ENCODE peak calls at places on chromosomes 1 and 21, in four cellular contexts. One of them, this sample, is unnamed.

GRCh38 chr1:113895961-113896360 is 8.6 kb upstream of the BCL2L15 start:
- DNase-seq in transverse colon: no peak
- DNase-seq in progenitor cell of endocrine pancreas: no peak
- DNase-seq in fibroblast of lung: no peak
- DNase-seq in this sample: no peak

GRCh38 chr1:41850029-41850428 is 68.7 kb downstream of the HIVEP3 start:
- DNase-seq in fibroblast of lung: no peak
- DNase-seq in transverse colon: no peak
- DNase-seq in progenitor cell of endocrine pancreas: no peak
- DNase-seq in this sample: no peak

GRCh38 chr1:160045653-160046052 is 13.9 kb upstream of the PIGM start:
- DNase-seq in fibroblast of lung: no peak
- DNase-seq in progenitor cell of endocrine pancreas: no peak
- DNase-seq in transverse colon: no peak
- DNase-seq in this sample: no peak

GRCh38 chr1:208652300-208653160 is 408.3 kb upstream of the PLXNA2 start:
- DNase-seq in fibroblast of lung: peak; percentile 81
- DNase-seq in progenitor cell of endocrine pancreas: peak; percentile 23
- DNase-seq in transverse colon: peak; percentile 53
- DNase-seq in this sample: peak; percentile 46

GRCh38 chr1:50967416-50968020 is 2.5 kb upstream of the CDKN2C start:
- DNase-seq in fibroblast of lung: peak; percentile 33
- DNase-seq in transverse colon: no peak
- DNase-seq in progenitor cell of endocrine pancreas: no peak
- DNase-seq in this sample: no peak

GRCh38 chr1:41599912-41600311 is 115.4 kb upstream of the EDN2 start:
- DNase-seq in progenitor cell of endocrine pancreas: no peak
- DNase-seq in transverse colon: no peak
- DNase-seq in fibroblast of lung: peak; percentile 54
- DNase-seq in this sample: peak; percentile 16

GRCh38 chr1:213303286-213303685 is 252.2 kb downstream of the RPS6KC1 start:
- DNase-seq in transverse colon: no peak
- DNase-seq in fibroblast of lung: peak; percentile 8
- DNase-seq in progenitor cell of endocrine pancreas: no peak
- DNase-seq in this sample: no peak

GRCh38 chr1:24390924-24391782 is 22.4 kb downstream of the STPG1 start:
- DNase-seq in progenitor cell of endocrine pancreas: peak; percentile 56
- DNase-seq in fibroblast of lung: peak; percentile 90
- DNase-seq in transverse colon: peak; percentile 81
- DNase-seq in this sample: peak; percentile 72

GRCh38 chr1:200432586-200432985 is 22.8 kb upstream of the ZNF281 start:
- DNase-seq in fibroblast of lung: no peak
- DNase-seq in transverse colon: no peak
- DNase-seq in progenitor cell of endocrine pancreas: no peak
- DNase-seq in this sample: no peak

GRCh38 chr1:62962014-62962793 is 178.3 kb downstream of the ATG4C start:
- DNase-seq in transverse colon: no peak
- DNase-seq in progenitor cell of endocrine pancreas: no peak
- DNase-seq in fibroblast of lung: no peak
- DNase-seq in this sample: no peak

GRCh38 chr1:79079770-79080169 is 73.2 kb upstream of the ADGRL4 start:
- DNase-seq in progenitor cell of endocrine pancreas: no peak
- DNase-seq in transverse colon: no peak
- DNase-seq in fibroblast of lung: peak; percentile 92
- DNase-seq in this sample: peak; percentile 23

GRCh38 chr1:35605882-35606182 is 32.7 kb downstream of the TFAP2E start:
- DNase-seq in transverse colon: no peak
- DNase-seq in fibroblast of lung: no peak
- DNase-seq in progenitor cell of endocrine pancreas: no peak
- DNase-seq in this sample: no peak

GRCh38 chr1:209652121-209652742 is at the start of gene LAMB3:
- DNase-seq in transverse colon: peak; percentile 93
- DNase-seq in progenitor cell of endocrine pancreas: no peak
- DNase-seq in fibroblast of lung: no peak
- DNase-seq in this sample: peak; percentile 95

GRCh38 chr1:6258675-6259074 is 2.2 kb downstream of the GPR153 start:
- DNase-seq in progenitor cell of endocrine pancreas: no peak
- DNase-seq in fibroblast of lung: no peak
- DNase-seq in transverse colon: peak; percentile 56
- DNase-seq in this sample: no peak

GRCh38 chr1:111864862-111865261 is 109.2 kb downstream of the DDX20 start:
- DNase-seq in progenitor cell of endocrine pancreas: no peak
- DNase-seq in transverse colon: no peak
- DNase-seq in fibroblast of lung: no peak
- DNase-seq in this sample: no peak

GRCh38 chr1:114075082-114075481 is 78.6 kb downstream of the SYT6 start:
- DNase-seq in transverse colon: no peak
- DNase-seq in fibroblast of lung: no peak
- DNase-seq in progenitor cell of endocrine pancreas: no peak
- DNase-seq in this sample: no peak

GRCh38 chr1:181152892-181153633 is 64.6 kb downstream of the IER5 start:
- DNase-seq in progenitor cell of endocrine pancreas: no peak
- DNase-seq in fibroblast of lung: peak; percentile 94
- DNase-seq in transverse colon: peak; percentile 74
- DNase-seq in this sample: no peak

GRCh38 chr1:155091071-155092051 is 12.7 kb downstream of the EFNA3 start:
- DNase-seq in transverse colon: peak; percentile 84
- DNase-seq in progenitor cell of endocrine pancreas: peak; percentile 92
- DNase-seq in fibroblast of lung: peak; percentile 61
- DNase-seq in this sample: peak; percentile 91

GRCh38 chr1:93552751-93553455 is 105.0 kb downstream of the FNBP1L start:
- DNase-seq in fibroblast of lung: peak; percentile 57
- DNase-seq in transverse colon: no peak
- DNase-seq in progenitor cell of endocrine pancreas: no peak
- DNase-seq in this sample: peak; percentile 36

GRCh38 chr1:229479660-229480399 is 28.3 kb downstream of the NUP133 start:
- DNase-seq in transverse colon: no peak
- DNase-seq in fibroblast of lung: no peak
- DNase-seq in progenitor cell of endocrine pancreas: no peak
- DNase-seq in this sample: no peak

GRCh38 chr21:16193758-16194606 is 464.2 kb downstream of the USP25 start:
- DNase-seq in progenitor cell of endocrine pancreas: no peak
- DNase-seq in transverse colon: peak; percentile 12
- DNase-seq in fibroblast of lung: peak; percentile 87
- DNase-seq in this sample: peak; percentile 21

GRCh38 chr1:94285026-94285654 is 47.8 kb upstream of the ARHGAP29 start:
- DNase-seq in progenitor cell of endocrine pancreas: no peak
- DNase-seq in fibroblast of lung: no peak
- DNase-seq in transverse colon: no peak
- DNase-seq in this sample: no peak

GRCh38 chr1:161088587-161089110 is 709 bp downstream of the NECTIN4 start:
- DNase-seq in progenitor cell of endocrine pancreas: no peak
- DNase-seq in transverse colon: no peak
- DNase-seq in fibroblast of lung: no peak
- DNase-seq in this sample: peak; percentile 62

GRCh38 chr1:106972074-106972473 is 84.4 kb upstream of the PRMT6 start:
- DNase-seq in progenitor cell of endocrine pancreas: no peak
- DNase-seq in transverse colon: no peak
- DNase-seq in fibroblast of lung: no peak
- DNase-seq in this sample: no peak

GRCh38 chr1:201126832-201127754 is at the start of gene ASCL5:
- DNase-seq in progenitor cell of endocrine pancreas: no peak
- DNase-seq in fibroblast of lung: peak; percentile 34
- DNase-seq in transverse colon: peak; percentile 56
- DNase-seq in this sample: peak; percentile 80

GRCh38 chr1:93080424-93080823 is 1.3 kb downstream of the MTF2 start:
- DNase-seq in progenitor cell of endocrine pancreas: no peak
- DNase-seq in transverse colon: no peak
- DNase-seq in fibroblast of lung: peak; percentile 84
- DNase-seq in this sample: no peak

GRCh38 chr1:23370270-23370743 is 671 bp upstream of the ZNF436 start:
- DNase-seq in progenitor cell of endocrine pancreas: no peak
- DNase-seq in transverse colon: no peak
- DNase-seq in fibroblast of lung: no peak
- DNase-seq in this sample: no peak

GRCh38 chr1:35556494-35557117 is 597 bp downstream of the KIAA0319L start:
- DNase-seq in fibroblast of lung: no peak
- DNase-seq in transverse colon: no peak
- DNase-seq in progenitor cell of endocrine pancreas: no peak
- DNase-seq in this sample: no peak

GRCh38 chr1:193086342-193086741 is 18.9 kb downstream of the GLRX2 start:
- DNase-seq in transverse colon: no peak
- DNase-seq in progenitor cell of endocrine pancreas: no peak
- DNase-seq in fibroblast of lung: no peak
- DNase-seq in this sample: no peak

GRCh38 chr1:29044010-29044409 is 79.7 kb downstream of the TMEM200B start:
- DNase-seq in transverse colon: no peak
- DNase-seq in fibroblast of lung: no peak
- DNase-seq in progenitor cell of endocrine pancreas: no peak
- DNase-seq in this sample: no peak

GRCh38 chr1:65175171-65176070 is 27.4 kb downstream of the AK4 start:
- DNase-seq in fibroblast of lung: peak; percentile 82
- DNase-seq in progenitor cell of endocrine pancreas: no peak
- DNase-seq in transverse colon: no peak
- DNase-seq in this sample: no peak

GRCh38 chr1:38052750-38053415 is 6.3 kb upstream of the POU3F1 start:
- DNase-seq in transverse colon: no peak
- DNase-seq in fibroblast of lung: no peak
- DNase-seq in progenitor cell of endocrine pancreas: no peak
- DNase-seq in this sample: no peak

GRCh38 chr1:225480825-225481434 is 53.1 kb upstream of the LBR start:
- DNase-seq in transverse colon: peak; percentile 79
- DNase-seq in progenitor cell of endocrine pancreas: peak; percentile 60
- DNase-seq in fibroblast of lung: peak; percentile 27
- DNase-seq in this sample: peak; percentile 89

DNA sequence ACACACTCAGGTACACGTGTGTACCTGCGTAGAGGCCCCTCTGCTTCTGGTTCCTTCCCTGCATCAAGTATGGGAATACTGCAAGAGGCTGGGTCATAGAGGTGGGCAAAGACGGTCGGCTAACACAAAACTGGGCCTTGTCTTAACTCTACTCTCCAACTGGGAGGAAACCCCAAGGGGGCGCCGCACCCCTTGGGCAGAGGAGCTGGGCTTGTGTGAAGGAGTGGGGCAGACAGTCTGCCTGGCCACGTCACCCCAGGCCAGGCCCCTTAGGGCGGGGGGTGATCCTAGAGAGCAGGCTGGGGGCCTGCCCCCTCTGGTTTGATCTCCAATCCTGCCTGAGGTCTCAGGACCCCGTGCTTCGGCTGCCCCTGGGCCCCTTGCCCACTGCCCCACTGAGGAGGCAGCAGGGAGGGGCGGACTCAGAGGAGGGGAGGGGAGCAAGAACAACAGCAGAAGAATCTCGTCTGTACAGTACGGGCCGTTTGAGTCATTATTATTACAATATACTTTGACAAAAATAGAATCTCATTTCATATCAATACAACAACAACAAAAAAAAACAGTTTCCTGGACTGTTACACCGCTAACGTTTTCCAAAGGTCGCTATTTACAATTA is 34.7 kb downstream of the MEF2D start:
- DNase-seq in fibroblast of lung: peak; percentile 36
- DNase-seq in progenitor cell of endocrine pancreas: no peak
- DNase-seq in transverse colon: no peak
- DNase-seq in this sample: peak; percentile 20
- TF ChIP-seq CTCF in fibroblast of lung: no peak
- TF ChIP-seq CTCF in progenitor cell of endocrine pancreas: peak; percentile 11
- TF ChIP-seq CTCF in transverse colon: no peak
- TF ChIP-seq CTCF in this sample: no peak

DNA sequence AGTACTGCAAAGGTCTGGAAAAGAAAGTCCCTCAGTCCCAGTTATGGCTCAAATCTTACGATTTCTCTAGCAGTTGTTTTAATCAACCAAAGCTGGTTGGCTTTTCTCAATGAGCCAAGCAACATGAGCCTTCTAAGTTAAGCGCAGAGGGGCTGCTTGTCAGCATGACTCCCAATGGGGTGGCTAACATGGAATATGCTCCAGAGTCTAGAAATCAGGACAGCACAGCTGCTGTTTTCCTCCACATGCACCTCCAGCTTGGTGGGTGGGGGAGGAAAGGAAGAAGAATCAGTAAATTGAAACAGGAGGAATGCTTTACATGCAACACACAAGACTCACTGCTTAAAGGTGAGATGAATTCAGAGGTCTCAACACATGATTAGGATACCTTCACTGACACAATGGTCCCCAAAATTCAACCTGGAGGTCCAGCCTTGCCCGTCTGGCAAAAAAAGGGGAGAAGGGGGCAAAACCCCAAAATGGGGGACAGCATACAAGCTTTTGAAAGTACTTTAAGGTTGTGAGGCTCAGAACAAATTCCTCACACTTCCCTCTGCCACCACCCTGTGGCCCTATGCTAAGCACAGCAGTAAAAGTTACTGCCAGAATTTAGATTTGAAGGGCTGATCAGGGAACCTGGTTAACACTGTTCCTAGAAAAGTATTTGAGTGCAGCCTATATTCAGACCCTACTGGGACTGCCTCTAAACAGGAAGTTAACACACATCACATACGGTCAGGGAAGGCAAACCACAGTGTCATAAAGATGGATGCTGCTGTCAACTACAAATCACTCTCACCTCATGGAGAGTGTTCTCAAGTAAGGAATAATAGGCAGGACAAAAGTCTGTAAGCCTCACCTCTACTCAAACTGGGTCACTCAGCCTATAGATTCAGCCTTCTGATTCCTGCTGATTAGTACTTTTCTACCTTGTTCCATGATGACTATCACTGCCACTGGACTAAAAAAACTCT is 2.6 kb downstream of the GATAD2B start:
- DNase-seq in fibroblast of lung: peak; percentile 64
- DNase-seq in transverse colon: no peak
- DNase-seq in progenitor cell of endocrine pancreas: no peak
- DNase-seq in this sample: no peak
- TF ChIP-seq CTCF in fibroblast of lung: peak; percentile 41
- TF ChIP-seq CTCF in transverse colon: no peak
- TF ChIP-seq CTCF in progenitor cell of endocrine pancreas: peak; percentile 12
- TF ChIP-seq CTCF in this sample: no peak

GRCh38 chr21:46635324-46636180 is at the start of gene PRMT2:
- DNase-seq in fibroblast of lung: peak; percentile 98
- DNase-seq in transverse colon: peak; percentile 98
- DNase-seq in progenitor cell of endocrine pancreas: peak; percentile 99
- DNase-seq in this sample: peak; percentile 96
- TF ChIP-seq CTCF in fibroblast of lung: no peak
- TF ChIP-seq CTCF in transverse colon: no peak
- TF ChIP-seq CTCF in progenitor cell of endocrine pancreas: no peak
- TF ChIP-seq CTCF in this sample: no peak

DNA sequence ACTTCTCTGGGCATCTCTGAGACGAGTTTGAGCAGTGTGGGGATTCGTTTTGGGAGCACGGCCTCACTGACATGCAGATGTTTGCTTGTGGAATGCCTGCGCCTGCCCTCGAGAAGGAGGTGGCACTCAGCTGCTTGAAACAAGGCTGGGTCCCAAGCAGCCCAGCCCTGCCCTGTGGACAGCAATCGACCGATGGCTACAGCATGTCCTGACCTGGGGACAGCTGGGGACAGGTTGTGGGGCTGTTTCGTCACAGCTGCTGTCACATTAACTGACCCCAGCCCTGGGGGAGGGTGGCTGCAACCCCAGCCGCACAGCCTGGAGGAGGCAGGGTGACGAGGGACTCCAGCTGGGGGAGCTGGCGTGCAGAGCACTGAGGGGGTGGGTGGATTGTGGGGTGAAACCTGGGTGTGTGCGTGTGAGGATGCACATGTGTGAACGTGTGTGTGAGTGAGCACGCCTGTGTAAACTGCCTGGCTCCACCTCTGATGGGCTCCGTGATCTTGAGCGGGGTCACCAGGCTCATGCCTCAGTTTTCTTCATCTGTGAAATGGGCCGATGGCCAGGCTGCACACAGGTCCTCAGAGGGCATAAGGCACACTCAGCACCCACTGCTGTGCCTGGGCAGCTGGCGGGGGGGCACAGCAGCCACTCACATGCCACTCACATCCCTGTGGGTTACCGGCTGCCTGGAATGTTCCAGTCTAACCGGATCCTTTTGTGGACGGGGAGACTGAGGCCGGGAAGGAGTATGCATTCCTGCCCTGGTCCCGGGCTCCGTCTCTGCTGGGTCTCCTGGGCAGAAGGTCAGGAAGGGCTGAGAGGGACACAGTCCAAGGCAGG is 49.3 kb downstream of the COL18A1 start:
- DNase-seq in progenitor cell of endocrine pancreas: no peak
- DNase-seq in fibroblast of lung: peak; percentile 46
- DNase-seq in transverse colon: no peak
- DNase-seq in this sample: no peak
- TF ChIP-seq CTCF in progenitor cell of endocrine pancreas: no peak
- TF ChIP-seq CTCF in fibroblast of lung: no peak
- TF ChIP-seq CTCF in transverse colon: no peak
- TF ChIP-seq CTCF in this sample: no peak

This sample was measured in Calu3.